ENCODE peak calls at places on chromosomes 2 and 18, in five cellular contexts. P, I, W, B and C are unnamed samples.

GRCh38 chr2:131641414-131642206 is 113.9 kb downstream of the CCDC74A start:
- DNase-seq in P (no peak), I (peak; percentile 64), W (peak; percentile 25), B (no peak), C (no peak)

GRCh38 chr18:34978953-34979608 is 62.1 kb upstream of the MAPRE2 start:
- DNase-seq in P (peak; percentile 90), I (peak; percentile 98), W (peak; percentile 90), B (peak; percentile 53), C (peak; percentile 73)

GRCh38 chr2:239882335-239882734 is 142.8 kb downstream of the NDUFA10 start:
- DNase-seq in P (peak; percentile 78), I (peak; percentile 9), W (peak; percentile 24), B (no peak), C (no peak)

GRCh38 chr18:598053-598665 is 1.4 kb downstream of the CLUL1 start:
- DNase-seq in P (no peak), I (no peak), W (peak; percentile 30), B (no peak), C (peak; percentile 34)

GRCh38 chr2:86480105-86480504 is 38.9 kb downstream of the KDM3A start:
- DNase-seq in P (no peak), I (no peak), W (peak; percentile 14), B (no peak), C (no peak)

GRCh38 chr2:168192839-168193616 is 54.4 kb downstream of the STK39 start:
- DNase-seq in P (no peak), I (peak; percentile 36), W (peak; percentile 47), B (no peak), C (no peak)

GRCh38 chr2:225993430-225993829 is 593.9 kb downstream of the NYAP2 start:
- DNase-seq in P (no peak), I (peak; percentile 73), W (no peak), B (no peak), C (no peak)

GRCh38 chr18:67199993-67200617 is 316.4 kb downstream of the DSEL start:
- DNase-seq in P (peak; percentile 57), I (peak; percentile 50), W (peak; percentile 61), B (no peak), C (peak; percentile 21)

GRCh38 chr2:148914463-148914862 is 39.4 kb downstream of the KIF5C start:
- DNase-seq in P (no peak), I (no peak), W (no peak), B (no peak), C (no peak)

GRCh38 chr2:101474752-101475384 is at the start of gene RFX8:
- DNase-seq in P (peak; percentile 19), I (peak; percentile 95), W (peak; percentile 97), B (peak; percentile 20), C (peak; percentile 93)

GRCh38 chr2:70516596-70516995 is 37.0 kb downstream of the TGFA start:
- DNase-seq in P (no peak), I (peak; percentile 15), W (peak; percentile 62), B (no peak), C (no peak)

GRCh38 chr2:15882761-15883497 is 57.4 kb upstream of the MYCN start:
- DNase-seq in P (no peak), I (no peak), W (no peak), B (no peak), C (no peak)

GRCh38 chr2:97891611-97892010 is 104.1 kb downstream of the TMEM131 start:
- DNase-seq in P (no peak), I (no peak), W (no peak), B (no peak), C (no peak)

GRCh38 chr18:43078485-43079092 is 36.9 kb downstream of the RIT2 start:
- DNase-seq in P (no peak), I (no peak), W (no peak), B (no peak), C (no peak)

GRCh38 chr2:25977768-25978167 is 4.5 kb downstream of the KIF3C start:
- DNase-seq in P (no peak), I (peak; percentile 63), W (peak; percentile 30), B (no peak), C (no peak)

GRCh38 chr2:236859896-236860295 is 225.8 kb upstream of the COPS8 start:
- DNase-seq in P (no peak), I (no peak), W (no peak), B (no peak), C (no peak)

GRCh38 chr2:85959826-85960225 is 71.0 kb upstream of the ST3GAL5 start:
- DNase-seq in P (no peak), I (no peak), W (no peak), B (no peak), C (no peak)

GRCh38 chr2:83536489-83537020 is 922.5 kb downstream of the SUCLG1 start:
- DNase-seq in P (no peak), I (no peak), W (peak; percentile 46), B (no peak), C (no peak)

GRCh38 chr2:121284424-121285076 is 452 bp downstream of the TFCP2L1 start:
- DNase-seq in P (peak; percentile 43), I (no peak), W (no peak), B (no peak), C (no peak)

GRCh38 chr2:121285926-121286325 is 924 bp upstream of the TFCP2L1 start:
- DNase-seq in P (no peak), I (no peak), W (no peak), B (no peak), C (no peak)

GRCh38 chr2:121286506-121286905 is 1.5 kb upstream of the TFCP2L1 start:
- DNase-seq in P (no peak), I (no peak), W (no peak), B (no peak), C (no peak)

GRCh38 chr2:121283670-121284245 is 1.2 kb downstream of the TFCP2L1 start:
- DNase-seq in P (no peak), I (no peak), W (no peak), B (no peak), C (no peak)

DNA sequence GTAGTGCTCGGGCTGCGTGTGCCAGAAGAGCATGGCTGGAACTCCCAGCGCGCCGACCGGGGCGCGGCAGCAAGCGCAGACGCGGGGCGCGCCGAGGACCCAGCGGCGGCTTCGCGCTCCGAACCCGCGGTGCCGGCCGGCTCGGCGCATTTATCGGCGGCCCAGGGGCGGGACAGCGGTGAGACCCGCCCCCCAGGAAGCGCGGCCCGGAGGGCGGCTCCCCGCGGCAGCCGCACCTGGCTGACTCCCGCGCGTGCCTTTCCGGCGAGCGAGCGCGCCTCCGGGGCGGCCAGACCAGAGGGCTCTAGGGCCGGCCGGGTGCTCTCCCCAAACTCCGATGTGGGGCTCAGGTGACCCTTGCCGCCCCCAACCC is at the start of gene TFCP2L1:
- DNase-seq in P (peak; percentile 73), I (peak; percentile 6), W (no peak), B (no peak), C (no peak)
- H3K4me3 ChIP-seq in P (peak within 1 kb of the TSS; percentile 79), I (no peak within 1 kb of the TSS), W (no peak within 1 kb of the TSS), B (peak within 1 kb of the TSS; percentile 61), C (no peak within 1 kb of the TSS)

DNA sequence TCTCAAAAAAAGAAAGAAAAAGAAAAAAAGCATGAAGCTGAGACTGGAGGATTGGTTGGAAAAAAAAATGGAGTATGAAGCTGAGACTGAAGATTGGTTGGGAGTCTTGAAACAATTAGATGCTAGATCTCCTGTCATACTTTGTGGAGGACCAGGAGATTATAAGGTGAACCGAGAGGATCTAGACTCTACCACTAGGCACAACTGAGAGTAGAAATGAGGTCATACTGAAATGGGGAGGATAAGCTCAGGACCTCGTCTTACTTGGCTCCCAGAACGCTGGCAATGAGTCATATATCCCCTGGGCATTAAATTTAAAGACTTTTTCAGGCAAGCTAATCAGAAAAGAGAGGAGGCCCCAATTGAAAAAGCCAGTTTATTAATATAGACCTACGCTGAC is 3.3 kb upstream of the ORC2 start:
- DNase-seq in P (no peak), I (peak; percentile 72), W (peak; percentile 53), B (no peak), C (peak; percentile 50)
- TF ChIP-seq CTCF in P (no peak), I (no peak), W (no peak), B (no peak), C (no peak)

DNA sequence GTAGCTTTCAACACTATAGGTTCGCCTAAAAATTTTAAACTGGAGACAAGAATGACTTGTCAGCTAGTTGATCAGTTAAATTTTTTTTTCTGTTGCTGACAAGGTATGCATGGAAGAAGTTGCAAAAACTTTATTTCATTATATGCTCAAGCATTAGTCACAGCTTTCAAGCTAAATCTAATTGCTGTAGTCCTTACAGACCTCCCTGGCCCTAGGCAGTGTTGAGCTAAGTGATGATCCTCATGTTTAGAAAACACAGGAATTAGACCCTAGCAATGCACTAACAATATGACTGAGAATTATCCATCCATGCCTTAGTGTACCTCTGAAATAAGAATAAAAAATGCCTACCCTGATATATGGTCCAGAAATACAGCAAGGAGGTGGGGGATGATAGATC is 253.4 kb downstream of the SP3 start:
- DNase-seq in P (no peak), I (no peak), W (no peak), B (no peak), C (no peak)
- H3K4me3 ChIP-seq in P (no peak overlapping the region), I (no peak overlapping the region), W (no peak overlapping the region), B (no peak overlapping the region), C (no peak overlapping the region)

GRCh38 chr18:12840382-12840781 is 43.7 kb downstream of the PTPN2 start:
- DNase-seq in P (no peak), I (no peak), W (no peak), B (no peak), C (no peak)

GRCh38 chr18:12842459-12843380 is 41.3 kb downstream of the PTPN2 start:
- DNase-seq in P (no peak), I (peak; percentile 41), W (no peak), B (no peak), C (no peak)

GRCh38 chr18:12839057-12839525 is 44.9 kb downstream of the PTPN2 start:
- DNase-seq in P (no peak), I (no peak), W (no peak), B (no peak), C (no peak)

GRCh38 chr18:12839526-12840196 is 44.4 kb downstream of the PTPN2 start:
- DNase-seq in P (no peak), I (peak; percentile 34), W (peak; percentile 60), B (no peak), C (peak; percentile 31)

GRCh38 chr18:12841070-12841469 is 43.0 kb downstream of the PTPN2 start:
- DNase-seq in P (no peak), I (no peak), W (no peak), B (no peak), C (no peak)
- TF ChIP-seq CTCF in P (no peak), I (no peak), W (no peak), B (no peak), C (no peak)